ENCODE peak calls at places on chromosomes 2 and 18, in four cellular contexts. L, D, T and B are unnamed samples.

GRCh38 chr2:219697811-219698683 is 70.6 kb downstream of the SLC4A3 start:
- DNase-seq in L (no peak), D (peak; percentile 20), T (no peak), B (peak; percentile 41)

GRCh38 chr18:58005885-58006523 is 38.0 kb upstream of the NEDD4L start:
- DNase-seq in L (peak; percentile 15), D (peak; percentile 61), T (no peak), B (peak; percentile 62)

GRCh38 chr2:18398833-18399232 is 161.6 kb downstream of the RDH14 start:
- DNase-seq in L (peak; percentile 44), D (no peak), T (peak; percentile 51), B (peak; percentile 73)

GRCh38 chr2:207772081-207772843 is 2.6 kb upstream of the FZD5 start:
- DNase-seq in L (peak; percentile 59), D (no peak), T (no peak), B (peak; percentile 43)

GRCh38 chr18:34729264-34729663 is 19.2 kb downstream of the DTNA start:
- DNase-seq in L (peak; percentile 51), D (peak; percentile 45), T (no peak), B (peak; percentile 37)

GRCh38 chr2:99184811-99185210 is 3.8 kb downstream of the MRPL30 start:
- DNase-seq in L (no peak), D (no peak), T (no peak), B (no peak)

GRCh38 chr2:104820126-104820525 is 33.8 kb upstream of the POU3F3 start:
- DNase-seq in L (no peak), D (no peak), T (no peak), B (no peak)

GRCh38 chr2:126761981-126762878 is 106.3 kb downstream of the GYPC start:
- DNase-seq in L (no peak), D (no peak), T (no peak), B (no peak)

GRCh38 chr2:233385489-233386044 is 31.3 kb downstream of the DGKD start:
- DNase-seq in L (peak; percentile 42), D (peak; percentile 10), T (no peak), B (peak; percentile 16)

GRCh38 chr2:71466301-71467179 is 13.2 kb downstream of the DYSF start:
- DNase-seq in L (no peak), D (no peak), T (no peak), B (no peak)

GRCh38 chr2:88190808-88191721 is 20.9 kb downstream of the THNSL2 start:
- DNase-seq in L (peak; percentile 39), D (peak; percentile 24), T (peak; percentile 38), B (peak; percentile 42)

GRCh38 chr2:171568085-171568484 is 45.8 kb downstream of the CYBRD1 start:
- DNase-seq in L (peak; percentile 18), D (no peak), T (no peak), B (no peak)

GRCh38 chr2:219630770-219631405 is 3.5 kb downstream of the SLC4A3 start:
- DNase-seq in L (no peak), D (no peak), T (no peak), B (no peak)

DNA sequence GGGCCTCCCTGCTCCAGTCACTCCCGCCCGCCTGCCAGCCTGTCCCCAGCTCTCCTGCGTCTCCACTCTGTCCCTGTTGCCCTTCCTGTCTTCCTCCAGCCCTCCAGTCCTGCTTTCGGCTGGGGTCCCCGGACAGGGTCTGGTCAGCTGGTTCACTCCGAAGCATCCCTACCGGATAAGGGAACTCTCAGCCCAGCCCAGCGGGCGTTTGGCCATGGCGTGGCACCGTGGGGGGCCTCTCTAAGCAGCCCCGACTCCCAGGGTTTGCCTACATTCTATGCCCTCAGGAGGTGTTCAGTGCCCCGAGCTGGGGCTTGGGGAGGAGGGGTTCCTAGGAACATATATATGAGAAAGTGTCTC is 183.0 kb upstream of the HAAO start:
- DNase-seq in L (no peak), D (no peak), T (no peak), B (no peak)
- H3K4me3 ChIP-seq in L (peak overlapping the region; percentile 45), D (peak overlapping the region; percentile 31), T (peak overlapping the region; percentile 18), B (peak overlapping the region; percentile 53)

GRCh38 chr2:8803658-8804379 is 33.6 kb downstream of the KIDINS220 start:
- DNase-seq in L (peak; percentile 90), D (peak; percentile 93), T (no peak), B (peak; percentile 89)
- TF ChIP-seq CTCF in L (peak; percentile 12), D (peak; percentile 11), T (no peak), B (peak; percentile 21)

GRCh38 chr2:200159829-200160781 is 146.4 kb upstream of the SPATS2L start:
- DNase-seq in L (no peak), D (peak; percentile 52), T (no peak), B (no peak)

GRCh38 chr2:200156140-200156858 is 150.2 kb upstream of the SPATS2L start:
- DNase-seq in L (peak; percentile 79), D (peak; percentile 89), T (peak; percentile 77), B (peak; percentile 83)

GRCh38 chr2:200158586-200159365 is 147.7 kb upstream of the SPATS2L start:
- DNase-seq in L (no peak), D (no peak), T (no peak), B (no peak)

GRCh38 chr2:200159366-200159720 is 147.2 kb upstream of the SPATS2L start:
- DNase-seq in L (no peak), D (no peak), T (no peak), B (no peak)

DNA sequence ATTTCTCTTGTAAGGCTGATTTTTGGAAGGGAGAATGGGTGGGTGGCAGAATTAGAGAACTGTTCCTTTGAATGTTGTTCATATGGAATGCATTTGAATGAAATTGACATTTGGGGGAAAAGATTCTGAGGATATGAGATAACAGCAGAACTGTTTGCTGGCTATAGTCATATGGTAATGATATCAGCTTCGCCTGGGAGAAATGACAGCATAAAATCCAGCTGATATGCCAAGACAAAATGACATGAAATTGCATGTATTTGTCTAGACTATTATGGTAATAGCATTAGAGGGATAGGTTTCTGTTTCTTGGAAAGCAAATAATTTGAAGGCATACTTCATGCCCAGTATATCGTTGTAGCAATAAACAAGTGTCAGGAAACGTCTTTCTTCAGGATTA is 150.8 kb upstream of the SPATS2L start:
- DNase-seq in L (no peak), D (no peak), T (no peak), B (no peak)
- H3K4me3 ChIP-seq in L (no peak overlapping the region), D (no peak overlapping the region), T (peak overlapping the region; percentile 18), B (no peak overlapping the region)

GRCh38 chr18:48828201-48828580 is 122.6 kb downstream of the SMAD7 start:
- DNase-seq in L (no peak), D (no peak), T (no peak), B (no peak)

GRCh38 chr18:48826806-48827205 is 124.0 kb downstream of the SMAD7 start:
- DNase-seq in L (no peak), D (no peak), T (no peak), B (no peak)

GRCh38 chr18:48827321-48828200 is 123.2 kb downstream of the SMAD7 start:
- DNase-seq in L (peak; percentile 74), D (peak; percentile 91), T (no peak), B (peak; percentile 71)

GRCh38 chr18:48829443-48830149 is 121.2 kb downstream of the SMAD7 start:
- DNase-seq in L (no peak), D (no peak), T (no peak), B (no peak)

GRCh38 chr18:48828713-48829442 is 121.9 kb downstream of the SMAD7 start:
- DNase-seq in L (no peak), D (no peak), T (no peak), B (no peak)
- TF ChIP-seq CTCF in L (no peak), D (no peak), T (no peak), B (no peak)

GRCh38 chr2:45002661-45003210 is 6.5 kb downstream of the SIX2 start:
- DNase-seq in L (no peak), D (no peak), T (no peak), B (no peak)

GRCh38 chr2:44999540-44999939 is 9.7 kb downstream of the SIX2 start:
- DNase-seq in L (no peak), D (no peak), T (no peak), B (no peak)

GRCh38 chr2:45001629-45002385 is 7.4 kb downstream of the SIX2 start:
- DNase-seq in L (no peak), D (no peak), T (no peak), B (no peak)

GRCh38 chr2:45000341-45000901 is 8.8 kb downstream of the SIX2 start:
- DNase-seq in L (no peak), D (no peak), T (no peak), B (no peak)

GRCh38 chr2:45000921-45001628 is 8.2 kb downstream of the SIX2 start:
- DNase-seq in L (no peak), D (no peak), T (no peak), B (no peak)
- H3K4me3 ChIP-seq in L (peak overlapping the region; percentile 41), D (peak overlapping the region; percentile 24), T (no peak overlapping the region), B (peak overlapping the region; percentile 41)